ENCODE peak calls at places on chromosomes 5 and 9, in five cellular contexts. H is H9, C is trophoblast cell, N is mesenchymal stem cell, J is H1. T is an unnamed sample.

GRCh38 chr9:97405551-97405950 is 6.3 kb upstream of the TDRD7 start:
- DNase-seq in N (no peak), J (no peak), H (no peak), C (no peak), T (no peak)

GRCh38 chr5:168477060-168477459 is 9.2 kb upstream of the RARS1 start:
- DNase-seq in N (peak), J (no peak), H (no peak), C (no peak), T (no peak)

GRCh38 chr5:140114341-140115185 is 654 bp downstream of the PURA start:
- DNase-seq in J (no peak), H (peak), N (peak), C (peak), T (peak)

GRCh38 chr5:57311251-57311650 is 137.4 kb downstream of the GPBP1 start:
- DNase-seq in N (no peak), C (no peak), J (no peak), H (no peak), T (no peak)

GRCh38 chr9:36748322-36748899 is 175.7 kb downstream of the MELK start:
- DNase-seq in H (peak), J (no peak), N (peak), C (peak), T (peak)

GRCh38 chr5:168747987-168748777 is 169.0 kb upstream of the PANK3 start:
- DNase-seq in C (peak), J (peak), N (no peak), H (peak), T (peak)

GRCh38 chr5:110923971-110924370 is 147.5 kb upstream of the TSLP start:
- DNase-seq in C (no peak), N (no peak), J (no peak), H (no peak), T (no peak)

GRCh38 chr5:142753114-142753764 is 16.9 kb upstream of the ARHGAP26 start:
- DNase-seq in C (peak), J (no peak), H (no peak), N (no peak), T (no peak)

GRCh38 chr5:139149477-139150199 is 48.5 kb downstream of the SIL1 start:
- DNase-seq in N (peak), J (no peak), C (no peak), H (no peak), T (no peak)

GRCh38 chr5:135039526-135040296 is 5.7 kb upstream of the PITX1 start:
- DNase-seq in N (no peak), J (no peak), C (no peak), H (peak), T (no peak)

GRCh38 chr9:93247892-93248291 is 64.0 kb downstream of the WNK2 start:
- DNase-seq in N (no peak), C (no peak), H (no peak), J (no peak), T (no peak)

GRCh38 chr5:111927191-111927590 is 170.2 kb upstream of the NREP start:
- DNase-seq in H (no peak), N (no peak), C (no peak), J (no peak), T (no peak)

GRCh38 chr5:96318569-96319100 is 114.4 kb downstream of the PCSK1 start:
- DNase-seq in N (no peak), C (no peak), H (no peak), J (no peak), T (no peak)

GRCh38 chr9:106954562-106954961 is 91.6 kb downstream of the ZNF462 start:
- DNase-seq in H (no peak), J (no peak), N (peak), C (peak), T (no peak)

DNA sequence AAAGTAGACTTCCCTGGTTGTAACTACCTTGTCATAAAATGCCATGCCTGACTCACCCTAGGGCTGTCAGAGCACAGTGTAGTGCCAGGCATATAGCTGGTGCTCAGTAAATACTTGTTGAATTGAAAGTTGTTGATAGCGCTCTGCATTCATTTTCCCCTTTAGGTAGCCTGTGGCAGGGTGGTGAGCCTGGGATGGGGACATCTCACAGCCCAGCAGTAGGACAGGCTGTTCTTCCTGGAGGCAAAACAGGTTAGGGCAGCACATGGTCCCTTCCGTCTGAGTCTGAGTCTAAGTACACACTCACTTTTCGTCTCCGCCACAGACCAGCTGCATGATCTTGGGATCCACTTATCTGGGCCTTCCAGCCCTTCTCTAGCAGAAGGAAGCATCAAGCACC is 401.9 kb downstream of the ZSWIM6 start:
- DNase-seq in J (no peak), C (no peak), N (no peak), H (no peak), T (no peak)
- H2BK12ac ChIP-seq in J (no peak), C (no peak), N (no peak), H (no peak), T (no peak)

GRCh38 chr9:37970301-37971106 is 66.6 kb upstream of the SLC25A51 start:
- DNase-seq in C (no peak), N (no peak), J (no peak), H (no peak), T (no peak)
- H2AFZ ChIP-seq in C (no peak), N (no peak), J (no peak), H (no peak), T (no peak)

GRCh38 chr5:60479542-60479941 is 220.4 kb downstream of the DEPDC1B start:
- DNase-seq in J (no peak), N (no peak), H (no peak), C (no peak), T (no peak)

GRCh38 chr5:60483046-60483445 is 216.9 kb downstream of the DEPDC1B start:
- DNase-seq in H (no peak), J (no peak), N (no peak), C (no peak), T (no peak)

GRCh38 chr5:60482301-60482700 is 217.7 kb downstream of the DEPDC1B start:
- DNase-seq in J (no peak), H (no peak), C (no peak), N (no peak), T (no peak)

GRCh38 chr5:60473654-60474053 is 226.3 kb downstream of the DEPDC1B start:
- DNase-seq in C (no peak), J (no peak), H (no peak), N (no peak), T (no peak)

GRCh38 chr5:60477849-60478248 is 222.1 kb downstream of the DEPDC1B start:
- DNase-seq in J (no peak), N (no peak), C (no peak), H (no peak), T (no peak)
- H2BK12ac ChIP-seq in J (no peak), N (no peak), C (no peak), H (no peak), T (no peak)

GRCh38 chr5:137281201-137281600 is 217.9 kb downstream of the SPOCK1 start:
- DNase-seq in H (no peak), N (no peak), C (no peak), J (no peak), T (no peak)
- H2AFZ ChIP-seq in H (no peak), N (no peak), C (no peak), J (no peak), T (no peak)

GRCh38 chr5:45132972-45133371 is 324.2 kb downstream of the MRPS30 start:
- DNase-seq in H (no peak), C (no peak), J (no peak), N (no peak), T (no peak)
- H2BK12ac ChIP-seq in H (no peak), C (no peak), J (no peak), N (no peak), T (no peak)

GRCh38 chr5:1005904-1006655 is 2.5 kb upstream of the NKD2 start:
- DNase-seq in N (no peak), H (no peak), J (no peak), C (no peak), T (no peak)
- H2AFZ ChIP-seq in N (no peak), H (no peak), J (no peak), C (no peak), T (no peak)

GRCh38 chr5:34058532-34058931 is 15.5 kb upstream of the C1QTNF3 start:
- DNase-seq in H (no peak), C (no peak), J (no peak), N (no peak), T (no peak)
- H2BK12ac ChIP-seq in H (no peak), C (no peak), J (no peak), N (no peak), T (no peak)

DNA sequence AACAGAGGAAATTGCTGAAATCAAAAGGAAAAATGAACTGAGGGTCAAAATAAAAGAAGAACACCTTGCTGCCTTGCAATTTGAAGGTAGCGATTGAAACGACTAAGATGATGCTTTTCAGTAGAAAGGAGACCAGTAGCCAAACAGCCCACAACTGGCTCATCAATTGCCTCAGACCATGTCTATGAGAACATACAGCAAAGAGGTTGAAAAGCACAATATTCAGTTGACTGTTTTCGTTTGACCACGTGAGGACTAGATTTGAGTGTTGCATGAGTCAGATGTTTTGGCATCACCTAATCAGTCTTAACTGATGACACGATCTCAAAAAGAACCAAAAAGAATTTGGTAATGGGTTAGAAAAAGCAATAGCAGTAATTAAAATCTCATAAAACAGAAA is 82.8 kb upstream of the IL7R start:
- DNase-seq in C (no peak), H (no peak), N (peak), J (no peak), T (no peak)
- H2AFZ ChIP-seq in C (no peak), H (no peak), N (no peak), J (no peak), T (no peak)

GRCh38 chr5:51096859-51097258 is 286.4 kb upstream of the ISL1 start:
- DNase-seq in H (no peak), C (no peak), J (no peak), N (no peak), T (no peak)

GRCh38 chr5:51099173-51099853 is 283.9 kb upstream of the ISL1 start:
- DNase-seq in C (no peak), H (no peak), J (no peak), N (no peak), T (no peak)

DNA sequence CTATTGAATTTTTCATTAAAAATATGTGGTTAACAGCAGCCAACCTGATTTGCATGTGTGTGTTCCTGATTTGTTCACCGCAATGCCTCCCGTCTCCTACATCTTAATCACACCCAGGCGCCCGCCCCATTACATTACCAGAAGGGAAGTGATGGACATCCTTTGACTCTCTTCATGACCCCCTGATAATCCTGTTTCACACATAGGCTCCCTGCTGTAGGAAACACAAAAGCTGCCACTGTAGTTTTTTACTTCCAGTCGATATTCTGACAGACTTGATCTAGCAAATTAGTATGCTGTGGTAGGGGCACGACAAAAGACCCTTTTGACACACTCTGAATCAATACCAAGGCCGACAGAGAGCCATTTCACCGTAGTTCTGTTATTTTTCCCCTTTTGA is 287.8 kb upstream of the ISL1 start:
- DNase-seq in J (no peak), N (no peak), C (no peak), H (no peak), T (peak)
- H2BK12ac ChIP-seq in J (no peak), N (no peak), C (no peak), H (no peak), T (no peak)

T was measured in neuronal stem cell.